ENCODE peak calls at places on chromosomes 6 and 20, in seven cellular contexts. One of them, this sample, is unnamed.
A peak's percentile ranks its signal among the peaks of the same experiment; 100 is the strongest.

GRCh38 chr6:5671162-5671561 is 335.6 kb downstream of the NRN1 start:
- DNase-seq in RWPE1: peak; percentile 42
- DNase-seq in T-cell: peak; percentile 13
- DNase-seq in cardiac muscle cell: no peak
- DNase-seq in NCI-H524: peak; percentile 66
- DNase-seq in fibroblast of pulmonary artery: peak; percentile 85
- DNase-seq in HT-29: no peak
- DNase-seq in this sample: peak; percentile 63

GRCh38 chr20:4427936-4428581 is 293.6 kb upstream of the PRND start:
- DNase-seq in fibroblast of pulmonary artery: no peak
- DNase-seq in cardiac muscle cell: no peak
- DNase-seq in HT-29: no peak
- DNase-seq in T-cell: no peak
- DNase-seq in RWPE1: no peak
- DNase-seq in NCI-H524: no peak
- DNase-seq in this sample: no peak

GRCh38 chr6:84774174-84775158 is 10.1 kb upstream of the TBX18 start:
- DNase-seq in cardiac muscle cell: peak; percentile 65
- DNase-seq in HT-29: no peak
- DNase-seq in fibroblast of pulmonary artery: peak; percentile 79
- DNase-seq in NCI-H524: no peak
- DNase-seq in RWPE1: peak; percentile 71
- DNase-seq in T-cell: no peak
- DNase-seq in this sample: peak; percentile 53

GRCh38 chr6:33827546-33828451 is 24.0 kb upstream of the MLN start:
- DNase-seq in RWPE1: no peak
- DNase-seq in NCI-H524: no peak
- DNase-seq in T-cell: no peak
- DNase-seq in cardiac muscle cell: no peak
- DNase-seq in HT-29: no peak
- DNase-seq in fibroblast of pulmonary artery: no peak
- DNase-seq in this sample: no peak

GRCh38 chr20:32278199-32278643 is 770 bp downstream of the KIF3B start:
- DNase-seq in fibroblast of pulmonary artery: peak; percentile 19
- DNase-seq in HT-29: peak; percentile 38
- DNase-seq in NCI-H524: no peak
- DNase-seq in RWPE1: peak; percentile 29
- DNase-seq in T-cell: no peak
- DNase-seq in cardiac muscle cell: no peak
- DNase-seq in this sample: no peak

GRCh38 chr6:141981190-141981589 is 151.5 kb upstream of the GJE1 start:
- DNase-seq in fibroblast of pulmonary artery: no peak
- DNase-seq in cardiac muscle cell: no peak
- DNase-seq in T-cell: no peak
- DNase-seq in NCI-H524: no peak
- DNase-seq in HT-29: no peak
- DNase-seq in RWPE1: no peak
- DNase-seq in this sample: no peak

GRCh38 chr6:11648436-11648775 is 110.9 kb downstream of the TMEM170B start:
- DNase-seq in T-cell: no peak
- DNase-seq in RWPE1: no peak
- DNase-seq in NCI-H524: no peak
- DNase-seq in cardiac muscle cell: no peak
- DNase-seq in fibroblast of pulmonary artery: no peak
- DNase-seq in HT-29: no peak
- DNase-seq in this sample: no peak

GRCh38 chr20:38076548-38076947 is 43.0 kb downstream of the RPRD1B start:
- DNase-seq in HT-29: no peak
- DNase-seq in fibroblast of pulmonary artery: no peak
- DNase-seq in NCI-H524: no peak
- DNase-seq in cardiac muscle cell: no peak
- DNase-seq in RWPE1: no peak
- DNase-seq in T-cell: no peak
- DNase-seq in this sample: no peak

GRCh38 chr20:3135507-3136070 is 24.1 kb downstream of the FASTKD5 start:
- DNase-seq in RWPE1: no peak
- DNase-seq in cardiac muscle cell: no peak
- DNase-seq in fibroblast of pulmonary artery: no peak
- DNase-seq in NCI-H524: no peak
- DNase-seq in HT-29: no peak
- DNase-seq in T-cell: no peak
- DNase-seq in this sample: no peak